ENCODE peak calls at places on chromosomes 6 and 20, in seven cellular contexts. One of them, this sample, is unnamed. For H3K9me3 and H3K4me1, the result is how much of the 10 kb centered on the place peaks cover.

GRCh38 chr20:53773792-53774371 is 180.2 kb upstream of the ZNF217 start:
- DNase-seq in kidney: no peak
- DNase-seq in IMR-90: peak
- DNase-seq in BE2C: no peak
- DNase-seq in CD8-positive, alpha-beta T cell: no peak
- DNase-seq in transverse colon: no peak
- DNase-seq in fibroblast of lung: peak
- DNase-seq in this sample: no peak

GRCh38 chr20:37574199-37574890 is 46.7 kb upstream of the BLCAP start:
- DNase-seq in fibroblast of lung: no peak
- DNase-seq in CD8-positive, alpha-beta T cell: no peak
- DNase-seq in kidney: no peak
- DNase-seq in BE2C: no peak
- DNase-seq in transverse colon: no peak
- DNase-seq in IMR-90: no peak
- DNase-seq in this sample: no peak

GRCh38 chr6:46983007-46983411 is 59.1 kb downstream of the ADGRF1 start:
- DNase-seq in BE2C: no peak
- DNase-seq in kidney: no peak
- DNase-seq in IMR-90: no peak
- DNase-seq in fibroblast of lung: no peak
- DNase-seq in transverse colon: no peak
- DNase-seq in CD8-positive, alpha-beta T cell: no peak
- DNase-seq in this sample: no peak

GRCh38 chr6:54493138-54493537 is 184.9 kb downstream of the TINAG start:
- DNase-seq in BE2C: no peak
- DNase-seq in fibroblast of lung: peak
- DNase-seq in CD8-positive, alpha-beta T cell: no peak
- DNase-seq in transverse colon: no peak
- DNase-seq in kidney: no peak
- DNase-seq in IMR-90: peak
- DNase-seq in this sample: no peak

GRCh38 chr6:149248688-149249369 is 68.7 kb upstream of the TAB2 start:
- DNase-seq in kidney: no peak
- DNase-seq in fibroblast of lung: no peak
- DNase-seq in IMR-90: no peak
- DNase-seq in transverse colon: peak
- DNase-seq in BE2C: no peak
- DNase-seq in CD8-positive, alpha-beta T cell: no peak
- DNase-seq in this sample: peak

GRCh38 chr6:141906569-141907080 is 226.1 kb upstream of the GJE1 start:
- DNase-seq in CD8-positive, alpha-beta T cell: no peak
- DNase-seq in IMR-90: no peak
- DNase-seq in BE2C: no peak
- DNase-seq in transverse colon: no peak
- DNase-seq in kidney: no peak
- DNase-seq in fibroblast of lung: no peak
- DNase-seq in this sample: no peak

GRCh38 chr6:158475344-158476302 is 84.3 kb upstream of the TMEM181 start:
- DNase-seq in transverse colon: peak
- DNase-seq in fibroblast of lung: peak
- DNase-seq in kidney: no peak
- DNase-seq in IMR-90: peak
- DNase-seq in CD8-positive, alpha-beta T cell: no peak
- DNase-seq in BE2C: no peak
- DNase-seq in this sample: peak

GRCh38 chr6:112781236-112781635 is 434.1 kb downstream of the RFPL4B start:
- DNase-seq in transverse colon: no peak
- DNase-seq in BE2C: peak
- DNase-seq in fibroblast of lung: peak
- DNase-seq in kidney: no peak
- DNase-seq in CD8-positive, alpha-beta T cell: no peak
- DNase-seq in IMR-90: peak
- DNase-seq in this sample: peak

GRCh38 chr20:58854638-58855471 is 2.3 kb downstream of the GNAS start:
- DNase-seq in IMR-90: no peak
- DNase-seq in kidney: peak
- DNase-seq in fibroblast of lung: no peak
- DNase-seq in transverse colon: no peak
- DNase-seq in CD8-positive, alpha-beta T cell: no peak
- DNase-seq in BE2C: no peak
- DNase-seq in this sample: no peak

GRCh38 chr6:20173833-20174796 is 38.2 kb downstream of the MBOAT1 start:
- DNase-seq in transverse colon: no peak
- DNase-seq in BE2C: no peak
- DNase-seq in IMR-90: no peak
- DNase-seq in CD8-positive, alpha-beta T cell: no peak
- DNase-seq in fibroblast of lung: no peak
- DNase-seq in kidney: no peak
- DNase-seq in this sample: no peak

GRCh38 chr6:169167581-169168301 is 85.9 kb downstream of the THBS2 start:
- DNase-seq in BE2C: peak
- DNase-seq in IMR-90: peak
- DNase-seq in fibroblast of lung: peak
- DNase-seq in transverse colon: no peak
- DNase-seq in CD8-positive, alpha-beta T cell: peak
- DNase-seq in kidney: peak
- DNase-seq in this sample: peak

GRCh38 chr6:44771647-44772415 is 384.3 kb downstream of the CDC5L start:
- DNase-seq in IMR-90: no peak
- DNase-seq in CD8-positive, alpha-beta T cell: no peak
- DNase-seq in fibroblast of lung: no peak
- DNase-seq in transverse colon: no peak
- DNase-seq in kidney: no peak
- DNase-seq in BE2C: no peak
- DNase-seq in this sample: no peak

GRCh38 chr20:41391587-41392001 is 25.0 kb upstream of the EMILIN3 start:
- DNase-seq in transverse colon: no peak
- DNase-seq in kidney: no peak
- DNase-seq in BE2C: no peak
- DNase-seq in fibroblast of lung: no peak
- DNase-seq in IMR-90: no peak
- DNase-seq in CD8-positive, alpha-beta T cell: no peak
- DNase-seq in this sample: peak

GRCh38 chr6:110816677-110817076 is 1.4 kb upstream of the CDK19 start:
- DNase-seq in CD8-positive, alpha-beta T cell: no peak
- DNase-seq in transverse colon: peak
- DNase-seq in BE2C: no peak
- DNase-seq in IMR-90: no peak
- DNase-seq in fibroblast of lung: no peak
- DNase-seq in kidney: no peak
- DNase-seq in this sample: no peak

GRCh38 chr6:64860203-64860602 is 846.8 kb downstream of the EYS start:
- DNase-seq in BE2C: no peak
- DNase-seq in fibroblast of lung: no peak
- DNase-seq in CD8-positive, alpha-beta T cell: no peak
- DNase-seq in transverse colon: no peak
- DNase-seq in kidney: peak
- DNase-seq in IMR-90: no peak
- DNase-seq in this sample: no peak

GRCh38 chr20:48808382-48809034 is 19.3 kb downstream of the PREX1 start:
- DNase-seq in CD8-positive, alpha-beta T cell: no peak
- DNase-seq in IMR-90: no peak
- DNase-seq in fibroblast of lung: no peak
- DNase-seq in BE2C: no peak
- DNase-seq in transverse colon: no peak
- DNase-seq in kidney: no peak
- DNase-seq in this sample: no peak

GRCh38 chr6:117956386-117956785 is 49.3 kb downstream of the SLC35F1 start:
- DNase-seq in BE2C: peak
- DNase-seq in kidney: no peak
- DNase-seq in fibroblast of lung: no peak
- DNase-seq in transverse colon: no peak
- DNase-seq in IMR-90: no peak
- DNase-seq in CD8-positive, alpha-beta T cell: no peak
- DNase-seq in this sample: no peak

GRCh38 chr20:58616411-58616810 is 34.7 kb upstream of the STX16 start:
- DNase-seq in transverse colon: no peak
- DNase-seq in IMR-90: no peak
- DNase-seq in fibroblast of lung: no peak
- DNase-seq in kidney: no peak
- DNase-seq in CD8-positive, alpha-beta T cell: no peak
- DNase-seq in BE2C: no peak
- DNase-seq in this sample: no peak

DNA sequence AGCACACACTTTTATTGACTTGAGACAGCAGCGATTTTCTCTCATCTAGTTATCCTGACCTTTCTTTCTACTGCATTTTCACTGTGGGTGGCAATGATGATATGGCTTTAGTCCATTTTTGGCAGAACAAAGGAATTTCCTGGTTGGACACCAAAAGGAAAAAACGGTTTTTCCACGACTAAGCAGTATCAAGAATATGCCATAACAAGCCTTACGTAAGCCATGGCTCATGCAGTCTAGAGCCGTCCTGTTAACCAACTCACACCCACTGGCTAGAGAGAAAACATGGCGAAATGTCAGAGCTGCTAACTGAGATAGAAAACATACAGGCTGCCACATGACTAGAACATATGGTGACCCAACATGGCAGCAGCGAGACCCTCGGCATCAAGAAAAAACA is 726.8 kb downstream of the KIF16B start:
- DNase-seq in transverse colon: no peak
- DNase-seq in CD8-positive, alpha-beta T cell: no peak
- DNase-seq in BE2C: no peak
- DNase-seq in IMR-90: no peak
- DNase-seq in fibroblast of lung: no peak
- DNase-seq in kidney: no peak
- DNase-seq in this sample: no peak
- H3K9me3 ChIP-seq in transverse colon: under half
- H3K9me3 ChIP-seq in CD8-positive, alpha-beta T cell: under half
- H3K9me3 ChIP-seq in BE2C: under half
- H3K9me3 ChIP-seq in IMR-90: under half
- H3K9me3 ChIP-seq in fibroblast of lung: under half
- H3K9me3 ChIP-seq in kidney: under half
- H3K9me3 ChIP-seq in this sample: under half

DNA sequence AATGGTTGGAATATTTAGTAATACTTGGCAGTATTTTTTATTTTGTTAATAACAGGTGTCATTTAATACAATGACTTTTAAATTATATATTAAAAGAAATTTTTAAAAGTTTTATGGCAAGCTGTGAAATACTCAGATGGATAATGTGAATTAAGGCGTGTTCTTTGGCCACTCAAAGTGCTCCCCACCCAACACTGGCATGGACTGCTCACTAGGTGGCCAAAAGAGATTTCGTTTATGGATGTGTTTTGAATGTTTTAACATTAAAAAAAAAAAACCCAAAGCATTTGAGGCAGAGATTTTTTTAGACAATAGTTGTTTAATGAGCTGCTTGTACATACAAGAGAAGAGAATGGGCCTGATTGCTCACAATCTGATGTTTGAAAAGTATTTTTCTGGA is 86.5 kb downstream of the QKI start:
- DNase-seq in fibroblast of lung: no peak
- DNase-seq in kidney: no peak
- DNase-seq in transverse colon: no peak
- DNase-seq in IMR-90: no peak
- DNase-seq in BE2C: no peak
- DNase-seq in CD8-positive, alpha-beta T cell: no peak
- DNase-seq in this sample: no peak
- TF ChIP-seq CTCF in fibroblast of lung: no peak
- TF ChIP-seq CTCF in kidney: no peak
- TF ChIP-seq CTCF in transverse colon: no peak
- TF ChIP-seq CTCF in IMR-90: no peak
- TF ChIP-seq CTCF in BE2C: no peak
- TF ChIP-seq CTCF in CD8-positive, alpha-beta T cell: no peak
- TF ChIP-seq CTCF in this sample: no peak

GRCh38 chr6:2855061-2855519 is 13.4 kb upstream of the SERPINB1 start:
- DNase-seq in fibroblast of lung: no peak
- DNase-seq in BE2C: no peak
- DNase-seq in CD8-positive, alpha-beta T cell: no peak
- DNase-seq in IMR-90: no peak
- DNase-seq in kidney: no peak
- DNase-seq in transverse colon: no peak
- DNase-seq in this sample: no peak

GRCh38 chr6:2859325-2859700 is 17.6 kb upstream of the SERPINB1 start:
- DNase-seq in transverse colon: no peak
- DNase-seq in fibroblast of lung: no peak
- DNase-seq in CD8-positive, alpha-beta T cell: no peak
- DNase-seq in IMR-90: no peak
- DNase-seq in BE2C: no peak
- DNase-seq in kidney: no peak
- DNase-seq in this sample: no peak

GRCh38 chr6:2858678-2859324 is 17.1 kb upstream of the SERPINB1 start:
- DNase-seq in fibroblast of lung: no peak
- DNase-seq in kidney: no peak
- DNase-seq in IMR-90: no peak
- DNase-seq in BE2C: no peak
- DNase-seq in CD8-positive, alpha-beta T cell: peak
- DNase-seq in transverse colon: no peak
- DNase-seq in this sample: no peak

GRCh38 chr6:2857580-2858337 is 16.1 kb upstream of the SERPINB1 start:
- DNase-seq in CD8-positive, alpha-beta T cell: peak
- DNase-seq in transverse colon: peak
- DNase-seq in kidney: peak
- DNase-seq in fibroblast of lung: peak
- DNase-seq in IMR-90: peak
- DNase-seq in BE2C: peak
- DNase-seq in this sample: peak

GRCh38 chr6:2857185-2857579 is 15.5 kb upstream of the SERPINB1 start:
- DNase-seq in kidney: no peak
- DNase-seq in BE2C: no peak
- DNase-seq in CD8-positive, alpha-beta T cell: no peak
- DNase-seq in fibroblast of lung: no peak
- DNase-seq in IMR-90: no peak
- DNase-seq in transverse colon: no peak
- DNase-seq in this sample: no peak
- H3K4me1 ChIP-seq in kidney: under half
- H3K4me1 ChIP-seq in BE2C: under half
- H3K4me1 ChIP-seq in CD8-positive, alpha-beta T cell: half or more
- H3K4me1 ChIP-seq in fibroblast of lung: under half
- H3K4me1 ChIP-seq in IMR-90: under half
- H3K4me1 ChIP-seq in transverse colon: under half
- H3K4me1 ChIP-seq in this sample: under half

DNA sequence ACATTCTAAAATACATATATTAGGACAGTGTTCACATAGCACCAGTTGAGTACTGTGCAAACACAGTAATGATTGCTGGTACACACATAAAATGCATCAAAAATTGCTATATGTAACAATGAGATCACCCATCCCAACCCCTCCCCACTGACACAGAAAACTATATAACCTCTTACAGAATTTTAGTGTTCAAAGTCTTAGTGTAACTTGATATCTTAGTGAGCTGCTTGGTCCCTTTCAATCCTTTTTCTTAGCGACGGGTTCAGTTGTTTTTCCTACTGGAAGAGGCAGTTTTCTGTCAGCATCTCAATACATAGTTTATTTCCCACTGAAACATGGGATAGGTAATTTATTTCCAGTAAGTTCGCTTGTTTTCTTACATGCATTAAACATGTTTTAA is 96.5 kb upstream of the FOXC1 start:
- DNase-seq in CD8-positive, alpha-beta T cell: no peak
- DNase-seq in fibroblast of lung: peak
- DNase-seq in IMR-90: no peak
- DNase-seq in kidney: no peak
- DNase-seq in BE2C: no peak
- DNase-seq in transverse colon: no peak
- DNase-seq in this sample: no peak
- H3K9me3 ChIP-seq in CD8-positive, alpha-beta T cell: under half
- H3K9me3 ChIP-seq in fibroblast of lung: under half
- H3K9me3 ChIP-seq in IMR-90: under half
- H3K9me3 ChIP-seq in kidney: under half
- H3K9me3 ChIP-seq in BE2C: under half
- H3K9me3 ChIP-seq in transverse colon: under half
- H3K9me3 ChIP-seq in this sample: under half

This sample was measured in cardiac muscle cell.